ENCODE peak calls at places on chromosomes 3 and 15, in six cellular contexts. Q is ACHN; H is activated naive CD4-positive, alpha-beta T cell treated with anti-CD3 and anti-CD28 coated beads, Interleukin-2, amount 10 ng/mL, durations not matched to agents 7 days and 5 days; U is ecto neural progenitor cell; Y is skeletal muscle cell; D is nephron progenitor cell. R is an unnamed sample.

GRCh38 chr15:74896316-74896715 is 6.5 kb downstream of the MPI start:
- DNase-seq in H (no peak), D (no peak), Y (no peak), Q (no peak), U (no peak), R (no peak)

GRCh38 chr15:95302206-95302605 is 1028.3 kb upstream of the NR2F2 start:
- DNase-seq in D (no peak), Q (no peak), H (no peak), U (no peak), Y (no peak), R (no peak)

GRCh38 chr3:108428580-108428979 is 81.8 kb downstream of the MYH15 start:
- DNase-seq in Y (no peak), U (no peak), H (no peak), Q (no peak), D (no peak), R (no peak)

GRCh38 chr15:77599899-77600298 is 32.8 kb downstream of the LINGO1 start:
- DNase-seq in H (no peak), Y (no peak), D (peak; percentile 44), Q (peak; percentile 39), U (peak; percentile 74), R (peak; percentile 85)

GRCh38 chr3:169348981-169349942 is 314.2 kb downstream of the MECOM start:
- DNase-seq in U (no peak), H (no peak), Y (peak; percentile 2), Q (peak; percentile 5), D (no peak), R (no peak)

GRCh38 chr15:58715266-58715917 is 34.1 kb downstream of the ADAM10 start:
- DNase-seq in D (no peak), Y (no peak), U (no peak), H (no peak), Q (no peak), R (no peak)

GRCh38 chr3:71047616-71048531 is 535.7 kb downstream of the FOXP1 start:
- DNase-seq in Y (no peak), H (no peak), D (no peak), U (no peak), Q (no peak), R (no peak)

GRCh38 chr3:148971819-148972218 is 19.5 kb upstream of the GYG1 start:
- DNase-seq in Y (peak; percentile 16), U (no peak), D (no peak), Q (no peak), H (no peak), R (no peak)

GRCh38 chr15:63968122-63968524 is 78.2 kb downstream of the DAPK2 start:
- DNase-seq in D (no peak), Q (no peak), Y (no peak), H (no peak), U (no peak), R (peak; percentile 4)

GRCh38 chr3:196948442-196949365 is 6.4 kb upstream of the NCBP2 start:
- DNase-seq in D (no peak), Q (no peak), Y (no peak), H (no peak), U (no peak), R (peak; percentile 80)

GRCh38 chr3:119181765-119182164 is 8.4 kb downstream of the UPK1B start:
- DNase-seq in D (no peak), Y (no peak), U (no peak), H (no peak), Q (no peak), R (no peak)

GRCh38 chr15:66654718-66655375 is 47.2 kb upstream of the SMAD6 start:
- DNase-seq in Q (no peak), H (peak; percentile 69), U (no peak), Y (no peak), D (peak; percentile 47), R (no peak)

GRCh38 chr3:60142009-60142408 is 1092.2 kb upstream of the CFAP20DC start:
- DNase-seq in Y (no peak), U (no peak), D (no peak), H (no peak), Q (no peak), R (no peak)

GRCh38 chr3:64022451-64023186 is 675 bp downstream of the PSMD6 start:
- DNase-seq in Y (no peak), H (peak; percentile 39), U (no peak), Q (peak; percentile 43), D (no peak), R (no peak)

GRCh38 chr3:48013288-48013980 is 2.8 kb downstream of the MAP4 start:
- DNase-seq in D (no peak), Q (peak; percentile 54), H (no peak), Y (peak; percentile 41), U (no peak), R (no peak)

GRCh38 chr3:86929046-86929445 is 61.9 kb downstream of the VGLL3 start:
- DNase-seq in U (no peak), H (no peak), Y (peak; percentile 71), Q (no peak), D (no peak), R (no peak)

GRCh38 chr3:180744226-180744625 is 64.9 kb upstream of the CCDC39 start:
- DNase-seq in H (no peak), Q (no peak), Y (no peak), D (peak; percentile 4), U (no peak), R (no peak)

GRCh38 chr3:16186081-16186480 is 11.6 kb downstream of the GALNT15 start:
- DNase-seq in Q (no peak), D (no peak), U (no peak), Y (peak; percentile 69), H (no peak), R (no peak)

R was measured in H9.